ENCODE peak calls at places on chromosome 2, in nine cellular contexts. K, H, V, C, J, G, R, A and I are unnamed samples.

GRCh38 chr2:62201307-62201706 is 5.4 kb downstream of the B3GNT2 start:
- DNase-seq in R (peak), H (no peak), J (no peak), V (no peak), A (no peak), G (no peak), C (peak), K (no peak), I (no peak)

GRCh38 chr2:180540761-180541160 is 439.6 kb upstream of the UBE2E3 start:
- DNase-seq in R (no peak), C (no peak), G (no peak), H (no peak), J (no peak), V (no peak), A (no peak), K (no peak), I (no peak)

GRCh38 chr2:124953921-124954320 is 928.8 kb downstream of the CNTNAP5 start:
- DNase-seq in H (no peak), J (no peak), A (no peak), K (no peak), R (no peak), G (no peak), C (no peak), V (no peak), I (no peak)

GRCh38 chr2:118721817-118722551 is 125.5 kb downstream of the EN1 start:
- DNase-seq in V (no peak), K (no peak), C (no peak), J (no peak), A (no peak), R (peak), G (no peak), H (no peak), I (no peak)

GRCh38 chr2:62140785-62141740 is 54.9 kb upstream of the B3GNT2 start:
- DNase-seq in A (no peak), R (peak), V (no peak), H (peak), K (no peak), G (no peak), C (no peak), J (no peak), I (no peak)

GRCh38 chr2:174683392-174683759 is 80.9 kb downstream of the CHRNA1 start:
- DNase-seq in J (peak), R (peak), H (peak), G (no peak), A (peak), V (no peak), C (no peak), K (no peak), I (no peak)

GRCh38 chr2:128416366-128416765 is 97.7 kb upstream of the HS6ST1 start:
- DNase-seq in V (no peak), K (no peak), R (no peak), C (no peak), G (no peak), J (no peak), A (no peak), H (no peak), I (no peak)

GRCh38 chr2:17543848-17544645 is 3.6 kb downstream of the VSNL1 start:
- DNase-seq in H (no peak), J (peak), K (no peak), V (no peak), C (no peak), A (peak), G (no peak), R (peak), I (no peak)

GRCh38 chr2:152243723-152244122 is 68.2 kb upstream of the STAM2 start:
- DNase-seq in R (no peak), J (no peak), V (no peak), A (no peak), G (no peak), H (no peak), K (no peak), C (no peak), I (no peak)

GRCh38 chr2:68766378-68766845 is 31.8 kb downstream of the ARHGAP25 start:
- DNase-seq in C (no peak), R (no peak), G (no peak), V (peak), A (no peak), J (no peak), K (no peak), H (no peak), I (no peak)

GRCh38 chr2:46012618-46013240 is 284.5 kb upstream of the EPAS1 start:
- DNase-seq in H (no peak), G (no peak), C (no peak), V (no peak), K (no peak), J (no peak), R (no peak), A (no peak), I (no peak)

GRCh38 chr2:27322301-27322765 is 564 bp downstream of the MPV17 start:
- DNase-seq in J (no peak), G (no peak), V (no peak), H (peak), R (peak), C (no peak), K (no peak), A (peak), I (no peak)

GRCh38 chr2:191933307-191934105 is 86.6 kb upstream of the CAVIN2 start:
- DNase-seq in G (no peak), C (no peak), R (peak), H (no peak), J (no peak), A (no peak), K (no peak), V (no peak), I (no peak)

GRCh38 chr2:48824116-48824515 is 68.6 kb upstream of the LHCGR start:
- DNase-seq in A (peak), R (no peak), V (no peak), K (no peak), G (no peak), H (no peak), J (no peak), C (no peak), I (no peak)

GRCh38 chr2:85998071-85998991 is 107.4 kb downstream of the POLR1A start:
- DNase-seq in V (peak), H (no peak), K (peak), C (peak), G (no peak), J (peak), R (peak), A (peak), I (peak)

GRCh38 chr2:238277695-238278094 is 10.7 kb downstream of the PER2 start:
- DNase-seq in A (peak), G (no peak), J (no peak), R (no peak), H (no peak), K (no peak), V (no peak), C (no peak), I (no peak)
- TF ChIP-seq CTCF in A (peak), G (no peak), J (peak), R (no peak), H (no peak), K (no peak), V (no peak), C (no peak), I (no peak)

GRCh38 chr2:39325966-39326365 is 82.2 kb upstream of the CDKL4 start:
- DNase-seq in C (no peak), J (no peak), G (no peak), V (no peak), K (no peak), R (peak), A (no peak), H (no peak), I (no peak)

DNA sequence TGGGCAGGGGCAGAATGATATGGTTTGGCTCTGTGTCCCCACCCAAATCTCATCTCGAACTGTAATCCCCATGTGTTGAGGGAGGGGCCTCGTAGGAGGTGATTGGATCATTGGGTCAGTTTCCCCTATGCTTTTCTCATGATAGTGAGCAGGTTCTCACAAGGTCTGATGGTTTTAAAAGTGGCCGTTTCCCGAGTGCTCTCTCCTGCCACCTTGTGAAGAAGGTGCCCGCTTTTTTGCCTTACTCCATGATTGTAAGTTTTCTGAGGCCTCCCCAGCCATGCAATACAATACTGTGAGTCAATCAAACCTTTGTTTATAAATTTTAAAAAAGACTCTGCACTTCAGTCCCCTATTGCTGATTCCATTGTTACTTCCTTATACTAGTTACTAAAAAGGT is 82.9 kb upstream of the CDKL4 start:
- DNase-seq in V (no peak), J (no peak), H (no peak), R (no peak), K (no peak), A (peak), C (no peak), G (no peak), I (no peak)
- TF ChIP-seq CTCF in V (no peak), J (no peak), H (no peak), R (no peak), K (no peak), A (peak), C (no peak), G (no peak), I (no peak)

GRCh38 chr2:63888053-63888452 is 46.4 kb downstream of the UGP2 start:
- DNase-seq in K (no peak), V (no peak), A (no peak), H (no peak), C (no peak), G (no peak), J (no peak), R (no peak), I (no peak)

GRCh38 chr2:63886445-63886844 is 44.7 kb downstream of the UGP2 start:
- DNase-seq in K (no peak), R (no peak), V (no peak), G (no peak), A (no peak), H (no peak), C (no peak), J (no peak), I (no peak)

GRCh38 chr2:63890678-63891077 is 49.0 kb downstream of the UGP2 start:
- DNase-seq in H (no peak), G (no peak), J (no peak), V (no peak), R (no peak), K (no peak), C (no peak), A (no peak), I (no peak)

GRCh38 chr2:63891488-63892030 is 49.9 kb downstream of the UGP2 start:
- DNase-seq in J (no peak), A (no peak), K (no peak), C (no peak), G (no peak), R (no peak), V (no peak), H (no peak), I (no peak)

DNA sequence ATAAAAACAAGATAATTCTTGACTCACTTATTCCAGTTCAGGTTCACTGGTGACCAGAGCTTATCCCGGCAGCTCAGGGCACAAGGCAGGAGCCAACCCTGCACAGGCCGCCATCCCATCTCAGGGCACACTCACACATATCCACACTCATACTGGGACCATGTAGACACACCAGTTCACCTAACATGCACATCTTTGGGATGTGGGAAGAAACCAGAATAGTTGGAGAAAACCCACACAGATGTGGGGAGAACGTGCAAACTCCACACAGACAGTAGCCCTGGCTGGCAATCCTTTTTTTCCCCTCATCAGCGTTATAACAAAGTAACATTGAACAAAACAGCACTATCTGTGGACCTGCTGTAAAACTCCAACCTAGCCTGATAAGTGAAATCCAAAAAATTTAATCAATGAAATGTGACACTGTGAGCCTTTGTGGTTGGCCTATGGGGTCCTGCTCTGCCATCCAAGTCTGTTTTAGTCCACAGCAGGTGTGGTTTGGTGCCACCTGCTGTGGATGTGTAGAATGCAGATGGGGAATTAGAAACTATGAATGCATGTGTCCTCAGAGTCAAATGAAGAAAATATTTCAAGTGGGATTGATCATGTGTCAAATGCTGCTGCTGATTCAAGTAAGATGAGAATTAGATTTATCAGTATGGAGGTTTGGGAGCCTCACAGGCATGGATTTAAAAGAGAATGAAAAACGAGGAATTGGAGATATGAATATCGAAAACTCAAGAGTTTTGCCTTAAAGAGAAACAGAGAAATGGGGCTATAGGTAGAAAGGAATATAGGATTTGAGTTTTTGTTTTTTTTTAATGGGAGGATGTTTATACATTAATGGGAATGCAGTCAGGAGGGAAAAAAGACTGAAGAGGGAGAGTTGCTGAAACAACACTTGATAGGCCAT is 47.0 kb downstream of the UGP2 start:
- DNase-seq in V (peak), R (peak), G (peak), A (peak), J (peak), K (peak), C (no peak), H (peak), I (no peak)
- TF ChIP-seq CTCF in V (peak), R (peak), G (peak), A (peak), J (peak), K (no peak), C (peak), H (peak), I (peak)

GRCh38 chr2:237576974-237577373 is 10.6 kb downstream of the PRLH start:
- DNase-seq in V (no peak), R (no peak), J (no peak), A (no peak), G (no peak), C (no peak), H (no peak), K (no peak), I (no peak)

GRCh38 chr2:237575869-237576862 is 9.8 kb downstream of the PRLH start:
- DNase-seq in A (no peak), V (no peak), H (no peak), K (no peak), C (no peak), J (no peak), R (no peak), G (no peak), I (no peak)

GRCh38 chr2:237573721-237574415 is 7.5 kb downstream of the PRLH start:
- DNase-seq in J (no peak), G (no peak), R (no peak), K (no peak), C (no peak), V (no peak), H (no peak), A (no peak), I (no peak)

GRCh38 chr2:237574467-237574866 is 8.1 kb downstream of the PRLH start:
- DNase-seq in J (no peak), A (no peak), H (no peak), C (no peak), K (no peak), V (no peak), R (no peak), G (no peak), I (no peak)

GRCh38 chr2:237574894-237575868 is 8.8 kb downstream of the PRLH start:
- DNase-seq in G (no peak), R (peak), H (no peak), A (no peak), J (no peak), V (no peak), C (no peak), K (peak), I (no peak)
- TF ChIP-seq CTCF in G (no peak), R (no peak), H (no peak), A (peak), J (no peak), V (no peak), C (no peak), K (no peak), I (no peak)

GRCh38 chr2:25054720-25055119 is 12.8 kb downstream of the EFR3B start:
- DNase-seq in R (no peak), C (no peak), J (no peak), H (no peak), V (no peak), G (no peak), K (no peak), A (no peak), I (no peak)
- TF ChIP-seq CTCF in R (no peak), C (no peak), J (no peak), H (no peak), V (no peak), G (no peak), K (no peak), A (peak), I (no peak)

GRCh38 chr2:219279151-219279915 is at the start of gene DNAJB2:
- DNase-seq in C (peak), J (peak), K (peak), A (peak), R (peak), H (peak), V (peak), G (peak), I (peak)
- TF ChIP-seq CTCF in C (peak), J (peak), K (no peak), A (no peak), R (no peak), H (no peak), V (no peak), G (no peak), I (peak)

GRCh38 chr2:8146329-8147048 is 535.4 kb upstream of the ID2 start:
- DNase-seq in A (no peak), V (no peak), H (no peak), C (no peak), K (peak), G (no peak), J (no peak), R (no peak), I (no peak)
- TF ChIP-seq CTCF in A (no peak), V (no peak), H (no peak), C (no peak), K (no peak), G (no peak), J (no peak), R (no peak), I (no peak)

DNA sequence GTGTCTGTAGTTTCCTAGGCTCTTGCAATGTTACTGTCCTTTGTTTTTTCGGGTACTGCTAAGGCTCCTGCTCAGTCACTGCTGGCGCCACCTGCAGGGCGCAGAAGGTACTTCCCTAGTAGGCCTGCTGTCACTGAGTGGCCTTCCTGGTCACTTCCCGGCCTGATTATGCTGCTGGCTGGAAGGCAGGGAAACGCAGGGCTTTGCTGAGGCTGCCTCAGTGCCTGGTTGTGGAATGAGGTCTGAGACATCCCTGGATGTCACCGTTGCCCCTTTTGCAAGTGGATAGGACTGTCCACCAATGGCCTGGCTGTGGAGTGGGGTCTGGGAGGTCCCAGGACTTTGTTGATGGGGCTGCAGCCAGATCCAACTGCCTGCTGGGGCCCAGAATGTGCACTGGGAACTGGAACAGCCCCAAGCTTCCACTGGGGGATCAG is 13.1 kb downstream of the DAW1 start:
- DNase-seq in J (no peak), H (peak), V (peak), A (peak), C (no peak), G (peak), R (peak), K (peak), I (no peak)
- TF ChIP-seq CTCF in J (peak), H (peak), V (peak), A (peak), C (peak), G (peak), R (peak), K (peak), I (peak)

GRCh38 chr2:985317-985898 is 34.8 kb downstream of the SNTG2 start:
- DNase-seq in C (no peak), J (no peak), G (no peak), K (no peak), R (no peak), A (no peak), H (no peak), V (no peak), I (no peak)
- TF ChIP-seq CTCF in C (no peak), J (no peak), G (no peak), K (no peak), R (no peak), A (no peak), H (no peak), V (no peak), I (no peak)